ENCODE peak calls at places on chromosomes 16 and 17, in four cellular contexts. C is tibial artery, W is right cardiac atrium, J is right lobe of liver. X is an unnamed sample.

GRCh38 chr16:57537596-57538234 is 1.3 kb upstream of the CCDC102A start:
- DNase-seq in C (no peak), W (no peak), J (no peak), X (no peak)

GRCh38 chr16:10622036-10622921 is 41.9 kb upstream of the EMP2 start:
- DNase-seq in J (no peak), W (peak; percentile 59), C (no peak), X (peak; percentile 64)

GRCh38 chr17:55005520-55005919 is 37.0 kb downstream of the STXBP4 start:
- DNase-seq in C (no peak), J (no peak), W (no peak), X (no peak)

GRCh38 chr17:15999974-16000827 is 577 bp downstream of the TTC19 start:
- DNase-seq in W (peak; percentile 76), C (peak; percentile 24), J (no peak), X (no peak)

GRCh38 chr17:50686494-50687199 is 21.1 kb downstream of the ANKRD40 start:
- DNase-seq in C (peak; percentile 88), W (peak; percentile 82), J (peak; percentile 81), X (peak; percentile 59)

GRCh38 chr16:57128787-57129389 is 36.5 kb downstream of the CPNE2 start:
- DNase-seq in C (no peak), J (no peak), W (peak; percentile 28), X (no peak)

GRCh38 chr17:65228734-65229390 is 91.7 kb downstream of the RGS9 start:
- DNase-seq in J (no peak), C (no peak), W (no peak), X (peak; percentile 53)

GRCh38 chr17:27807567-27808470 is 7.5 kb upstream of the NOS2 start:
- DNase-seq in J (peak; percentile 50), W (peak; percentile 38), C (no peak), X (no peak)

GRCh38 chr17:55606431-55606830 is 95.2 kb upstream of the SMIM36 start:
- DNase-seq in W (no peak), J (no peak), C (no peak), X (no peak)

GRCh38 chr17:40827746-40828453 is 5.5 kb upstream of the KRT10 start:
- DNase-seq in J (no peak), C (peak; percentile 43), W (no peak), X (no peak)

GRCh38 chr16:48082516-48082915 is 73.3 kb downstream of the ABCC12 start:
- DNase-seq in W (no peak), C (no peak), J (no peak), X (no peak)

GRCh38 chr16:1097800-1098199 is 1.8 kb upstream of the C1QTNF8 start:
- DNase-seq in W (peak; percentile 93), J (no peak), C (peak; percentile 87), X (no peak)

GRCh38 chr16:70687172-70687531 is 1.3 kb upstream of the MTSS2 start:
- DNase-seq in W (peak; percentile 50), J (peak; percentile 22), C (no peak), X (no peak)

GRCh38 chr16:84741351-84741791 is 41.6 kb downstream of the USP10 start:
- DNase-seq in W (no peak), J (no peak), C (no peak), X (no peak)

GRCh38 chr17:17469358-17469757 is 7.4 kb upstream of the MED9 start:
- DNase-seq in J (no peak), C (no peak), W (no peak), X (no peak)

GRCh38 chr17:47883589-47884426 is 12.2 kb upstream of the SP2 start:
- DNase-seq in J (no peak), W (no peak), C (no peak), X (no peak)

GRCh38 chr17:35789044-35789443 is 6.4 kb downstream of the MMP28 start:
- DNase-seq in W (no peak), J (no peak), C (no peak), X (no peak)

GRCh38 chr16:11869657-11870228 is 18.4 kb upstream of the RSL1D1 start:
- DNase-seq in C (no peak), W (no peak), J (no peak), X (no peak)

GRCh38 chr16:27385398-27385797 is 16.6 kb upstream of the IL21R start:
- DNase-seq in C (no peak), J (no peak), W (no peak), X (no peak)

GRCh38 chr17:61457226-61457983 is 5.2 kb downstream of the TBX4 start:
- DNase-seq in J (no peak), W (no peak), C (no peak), X (no peak)

GRCh38 chr16:10040136-10041080 is 141.8 kb downstream of the GRIN2A start:
- DNase-seq in W (no peak), C (no peak), J (no peak), X (no peak)

GRCh38 chr16:2912330-2913199 is 834 bp downstream of the FLYWCH1 start:
- DNase-seq in J (peak; percentile 47), W (peak; percentile 74), C (no peak), X (no peak)

DNA sequence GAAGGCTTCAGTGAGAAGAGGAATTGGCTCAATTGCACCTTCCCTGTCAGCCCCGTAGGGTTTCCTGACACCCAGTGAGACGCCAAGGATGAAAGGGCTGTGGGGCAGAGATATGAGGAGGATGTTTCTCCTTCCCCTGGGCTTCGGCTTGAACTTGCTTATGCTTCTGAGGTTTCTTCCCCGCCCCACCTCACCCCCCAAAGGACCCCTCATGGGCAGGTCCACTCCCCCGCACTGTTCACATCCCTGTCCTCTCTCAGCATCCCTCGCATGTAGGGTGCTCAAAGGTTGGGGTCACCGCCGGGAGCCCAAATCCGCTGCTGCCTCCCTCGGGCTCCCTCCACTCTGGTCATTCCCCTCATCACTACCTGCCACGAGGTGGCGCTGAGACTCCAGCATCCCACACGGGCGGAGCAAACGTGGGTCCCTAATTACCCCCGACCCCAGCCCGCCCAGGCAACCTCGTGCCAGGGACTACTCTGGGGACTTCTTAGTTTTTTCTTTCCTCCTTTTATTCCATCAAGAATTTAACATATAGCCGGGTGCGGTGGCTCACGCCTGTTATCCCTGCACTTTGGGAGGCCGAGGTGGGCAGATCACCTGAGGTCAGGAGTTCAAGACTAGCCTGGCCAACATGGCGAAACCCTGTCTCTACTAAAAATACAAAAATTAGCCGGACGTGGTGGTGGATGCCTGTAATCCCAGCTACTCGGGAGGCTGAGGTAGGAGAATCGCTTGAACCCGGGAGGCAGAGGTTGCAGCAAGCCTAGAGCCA is 3.3 kb upstream of the TRARG1 start:
- DNase-seq in J (peak; percentile 68), C (peak; percentile 56), W (peak; percentile 84), X (peak; percentile 55)
- H3K27me3 ChIP-seq in J (no peaks in the 10 kb centered on the region), C (peaks cover 16% of the 10 kb centered on the region), W (no peaks in the 10 kb centered on the region), X (peaks cover 4% of the 10 kb centered on the region)

DNA sequence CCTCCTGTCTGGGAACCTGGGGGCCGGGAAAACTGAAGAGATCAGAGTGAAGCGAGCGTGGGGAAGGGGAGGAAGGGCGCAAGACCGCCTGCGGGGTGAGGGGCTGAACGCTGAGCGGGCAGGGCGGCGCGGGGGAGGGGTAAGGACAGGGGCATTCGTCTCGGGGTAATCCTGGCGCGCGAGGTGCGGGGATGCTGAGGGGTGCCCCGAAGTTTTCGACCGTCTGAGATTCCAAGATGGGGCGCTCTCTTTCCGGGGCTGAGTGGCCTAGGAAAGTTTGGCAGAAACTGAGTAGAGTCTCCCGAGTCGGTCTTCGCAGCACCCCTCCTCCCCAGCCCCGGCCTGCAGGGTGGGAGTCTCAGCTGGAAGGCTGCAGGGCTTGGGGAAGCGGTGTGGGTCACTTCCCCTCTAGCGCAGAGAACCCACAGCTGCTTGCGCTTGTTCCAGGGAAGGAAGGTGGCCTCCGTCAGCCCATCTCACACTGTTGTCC is 571 bp downstream of the TTYH2 start:
- DNase-seq in J (peak; percentile 53), W (peak; percentile 84), C (peak; percentile 39), X (no peak)
- H3K4me3 ChIP-seq in J (peak overlapping the region; percentile 63), W (peak overlapping the region; percentile 62), C (peak overlapping the region; percentile 51), X (no peak overlapping the region)

GRCh38 chr17:81388612-81389367 is 6.5 kb upstream of the BAHCC1 start:
- DNase-seq in W (peak; percentile 81), C (no peak), J (peak; percentile 35), X (no peak)

GRCh38 chr17:81386646-81387234 is 8.5 kb upstream of the BAHCC1 start:
- DNase-seq in C (no peak), W (peak; percentile 91), J (peak; percentile 59), X (no peak)

GRCh38 chr17:81388091-81388611 is 7.1 kb upstream of the BAHCC1 start:
- DNase-seq in J (peak; percentile 29), W (peak; percentile 71), C (no peak), X (no peak)

GRCh38 chr17:81386141-81386645 is 9.1 kb upstream of the BAHCC1 start:
- DNase-seq in J (no peak), W (no peak), C (no peak), X (no peak)

DNA sequence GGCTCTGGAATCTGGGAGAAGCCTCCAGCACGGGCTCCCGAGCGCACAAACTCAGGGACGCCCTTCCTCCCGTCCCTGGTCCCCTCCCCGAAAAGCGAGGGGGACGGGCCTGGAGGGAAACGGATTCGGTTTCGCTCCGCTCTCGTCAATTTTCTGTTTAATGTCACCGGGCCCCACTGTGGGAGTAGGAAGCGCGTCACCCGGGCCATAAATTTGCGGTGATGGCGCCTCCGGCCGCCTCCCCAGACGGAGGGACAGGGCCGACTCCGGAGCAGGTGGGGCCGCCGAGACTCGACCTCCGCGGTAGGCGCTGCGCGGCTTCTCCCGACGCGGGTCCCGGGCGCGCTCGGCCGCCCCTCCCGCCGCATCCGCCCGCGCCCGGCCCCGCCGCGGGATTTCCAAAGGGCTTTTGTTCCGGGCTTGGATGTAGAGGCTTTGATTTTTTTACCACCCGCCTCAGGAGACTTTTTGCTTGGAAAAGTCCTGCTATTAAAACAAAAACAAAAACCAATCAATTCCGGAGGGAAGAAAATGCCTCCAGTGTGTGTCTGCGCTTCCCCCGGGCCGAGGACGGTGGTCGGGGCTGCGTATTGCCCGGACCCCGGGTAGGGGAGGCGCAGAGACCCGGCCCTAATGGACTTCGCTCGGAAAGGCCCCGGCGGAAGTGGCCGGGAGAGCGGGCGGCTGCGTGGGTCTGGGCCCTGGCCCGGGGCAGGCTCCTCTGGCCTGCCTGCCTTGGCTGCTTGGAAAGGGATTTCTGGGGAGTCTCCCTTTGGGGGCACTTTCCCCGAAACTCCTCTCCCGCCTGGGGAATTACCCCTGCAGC is 7.8 kb upstream of the BAHCC1 start:
- DNase-seq in J (peak; percentile 55), C (no peak), W (peak; percentile 79), X (peak; percentile 63)
- H3K27ac ChIP-seq in J (peak overlapping the region; percentile 96), C (peak overlapping the region; percentile 91), W (peak overlapping the region; percentile 76), X (peak overlapping the region; percentile 99)

DNA sequence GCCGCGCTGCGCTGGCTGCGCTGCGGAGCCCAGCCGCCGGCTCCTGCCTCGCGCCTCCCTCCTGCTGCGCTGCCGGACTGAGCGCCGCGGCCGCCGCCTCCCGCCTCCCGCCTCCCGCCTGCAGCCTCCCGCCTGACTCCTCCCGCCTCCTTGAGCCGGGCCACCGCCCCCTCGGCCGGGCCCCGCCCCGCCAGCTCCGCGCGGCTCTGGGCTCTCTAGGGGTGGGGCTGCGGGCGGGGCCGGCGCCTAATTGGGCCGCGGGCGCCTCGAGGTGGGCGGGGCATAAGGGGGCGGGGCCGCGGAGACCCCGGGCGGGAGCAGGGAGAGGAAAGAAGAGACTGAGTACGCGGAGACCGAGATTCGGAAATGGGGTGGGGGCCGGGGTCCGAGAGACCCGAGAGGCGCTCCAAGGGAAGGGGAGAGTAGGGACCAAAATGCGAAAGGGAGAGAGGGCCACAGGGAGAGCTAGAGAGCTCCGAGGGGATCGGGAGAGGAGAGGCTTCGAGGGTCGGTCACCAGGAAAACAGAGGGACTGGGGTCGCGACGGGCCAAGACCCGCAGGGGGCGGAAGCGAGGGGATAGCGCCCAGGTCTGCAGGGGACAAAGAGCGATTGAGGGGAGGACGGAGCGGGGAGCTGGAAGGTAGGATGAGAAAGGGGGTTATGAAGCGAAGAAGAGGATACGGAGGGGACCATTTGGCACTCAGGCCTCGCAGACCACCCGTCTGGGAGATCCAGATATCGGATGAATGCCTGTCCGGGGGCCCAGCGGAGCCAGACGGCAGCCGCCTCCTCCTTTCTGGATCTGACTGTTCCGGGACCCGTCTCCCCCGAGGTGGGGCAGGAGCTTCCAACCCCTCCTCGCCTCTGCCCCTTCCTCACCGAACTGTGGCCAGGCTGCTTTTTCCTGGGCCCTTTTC is at the start of gene C1QL1:
- DNase-seq in J (peak; percentile 92), W (peak; percentile 98), C (peak; percentile 87), X (peak; percentile 88)
- H3K27me3 ChIP-seq in J (peaks cover 26% of the 10 kb centered on the region), W (no peaks in the 10 kb centered on the region), C (peaks cover 50% of the 10 kb centered on the region), X (peaks cover 2% of the 10 kb centered on the region)

GRCh38 chr16:23301251-23302044 is 654 bp upstream of the SCNN1B start:
- DNase-seq in J (no peak), C (no peak), W (no peak), X (no peak)
- H3K4me3 ChIP-seq in J (no peak overlapping the region), C (no peak overlapping the region), W (no peak overlapping the region), X (peak overlapping the region; percentile 62)